ENCODE peak calls at places on chromosomes 6 and 20, in five cellular contexts. E is sigmoid colon, Y is GM12878, D is stomach, C is A549. Q is an unnamed sample.
A peak's percentile ranks its signal among the peaks of the same experiment; 100 is the strongest.

GRCh38 chr6:169075211-169075621 is 178.4 kb downstream of the THBS2 start:
- DNase-seq in C (no peak), D (peak; percentile 34), Y (no peak), E (peak; percentile 97), Q (no peak)

GRCh38 chr6:139973602-139974373 is 599.3 kb upstream of the CITED2 start:
- DNase-seq in Y (no peak), D (no peak), E (no peak), C (no peak), Q (no peak)

GRCh38 chr20:12660918-12661317 is 347.9 kb upstream of the SPTLC3 start:
- DNase-seq in Y (no peak), D (no peak), E (no peak), C (no peak), Q (no peak)

GRCh38 chr20:14449323-14449722 is 111.9 kb upstream of the FLRT3 start:
- DNase-seq in E (no peak), Y (no peak), C (no peak), D (no peak), Q (no peak)

GRCh38 chr6:96899019-96899418 is 1.3 kb upstream of the NDUFAF4 start:
- DNase-seq in C (peak; percentile 6), D (no peak), Y (no peak), E (no peak), Q (peak; percentile 25)

GRCh38 chr6:78832091-78832808 is 35.1 kb upstream of the IRAK1BP1 start:
- DNase-seq in E (no peak), D (no peak), C (no peak), Y (no peak), Q (no peak)

GRCh38 chr6:31399589-31400466 is 3.6 kb upstream of the MICA start:
- DNase-seq in D (peak; percentile 91), C (peak; percentile 76), Y (no peak), E (peak; percentile 97), Q (peak; percentile 94)

GRCh38 chr6:7467007-7467897 is 74.2 kb upstream of the DSP start:
- DNase-seq in D (peak; percentile 40), Y (no peak), C (no peak), E (no peak), Q (no peak)

GRCh38 chr6:50819906-50820589 is 1.4 kb downstream of the TFAP2B start:
- DNase-seq in Y (no peak), C (no peak), E (no peak), D (no peak), Q (no peak)

DNA sequence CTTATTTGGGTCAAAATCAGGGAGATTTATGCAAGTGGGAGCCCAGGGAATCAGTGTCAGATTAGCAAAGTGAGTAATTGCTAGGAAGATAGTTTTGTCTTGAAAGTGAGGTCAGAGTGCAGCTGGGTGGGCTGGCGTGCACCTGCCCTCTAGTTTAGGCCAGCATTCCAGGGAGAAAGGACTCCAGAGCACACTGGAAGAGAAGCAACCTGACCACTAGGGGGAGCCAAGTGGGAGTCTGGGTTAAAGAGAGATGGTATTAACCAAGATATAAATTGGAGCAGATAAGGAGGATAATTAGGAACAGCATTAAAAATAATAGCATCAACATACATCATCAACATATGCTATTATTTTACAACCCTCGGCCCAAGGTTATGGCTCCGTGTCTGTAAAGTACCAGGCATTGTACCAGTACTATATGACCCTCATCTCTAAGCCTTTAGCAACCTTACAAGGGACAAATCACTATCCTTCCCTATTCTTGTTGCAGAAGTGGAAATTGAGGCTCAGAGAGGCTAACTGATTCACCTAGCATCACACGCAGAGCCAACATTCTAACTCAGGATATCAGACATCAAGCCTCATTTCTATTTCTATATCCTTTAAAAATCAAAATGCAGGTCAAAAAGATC is 57.8 kb downstream of the SLC2A10 start:
- DNase-seq in E (no peak), D (peak; percentile 50), C (peak; percentile 65), Y (no peak), Q (no peak)
- TF ChIP-seq EP300 in E (no peak), D (no peak), C (no peak), Y (no peak), Q (no peak)

GRCh38 chr20:25247100-25247665 is 702 bp upstream of the PYGB start:
- DNase-seq in Y (no peak), D (peak; percentile 68), E (peak; percentile 83), C (peak; percentile 87), Q (peak; percentile 82)

GRCh38 chr20:25248501-25249172 is 752 bp downstream of the PYGB start:
- DNase-seq in Y (no peak), E (peak; percentile 74), D (peak; percentile 50), C (peak; percentile 50), Q (no peak)

GRCh38 chr20:25246182-25246943 is 1.5 kb upstream of the PYGB start:
- DNase-seq in C (no peak), E (no peak), Y (no peak), D (no peak), Q (no peak)

GRCh38 chr20:25249198-25249931 is 1.5 kb downstream of the PYGB start:
- DNase-seq in C (no peak), E (no peak), Y (no peak), D (no peak), Q (no peak)

GRCh38 chr20:25247666-25248500 is at the start of gene PYGB:
- DNase-seq in Y (peak; percentile 41), C (peak; percentile 94), D (peak; percentile 81), E (peak; percentile 87), Q (peak; percentile 79)
- TF ChIP-seq EP300 in Y (no peak), C (no peak), D (no peak), E (no peak), Q (no peak)

GRCh38 chr6:88481519-88481918 is 315.4 kb upstream of the CNR1 start:
- DNase-seq in E (no peak), C (no peak), D (no peak), Y (no peak), Q (no peak)
- TF ChIP-seq EP300 in E (no peak), C (no peak), D (no peak), Y (no peak), Q (no peak)

GRCh38 chr20:23920408-23920780 is 40.8 kb upstream of the CST5 start:
- DNase-seq in Y (no peak), E (no peak), C (no peak), D (no peak), Q (no peak)
- TF ChIP-seq EP300 in Y (no peak), E (no peak), C (no peak), D (no peak), Q (no peak)

GRCh38 chr6:134621858-134622257 is 303.9 kb upstream of the SGK1 start:
- DNase-seq in C (no peak), Y (no peak), D (peak; percentile 74), E (no peak), Q (peak; percentile 72)
- TF ChIP-seq EP300 in C (no peak), Y (no peak), D (no peak), E (no peak), Q (no peak)

DNA sequence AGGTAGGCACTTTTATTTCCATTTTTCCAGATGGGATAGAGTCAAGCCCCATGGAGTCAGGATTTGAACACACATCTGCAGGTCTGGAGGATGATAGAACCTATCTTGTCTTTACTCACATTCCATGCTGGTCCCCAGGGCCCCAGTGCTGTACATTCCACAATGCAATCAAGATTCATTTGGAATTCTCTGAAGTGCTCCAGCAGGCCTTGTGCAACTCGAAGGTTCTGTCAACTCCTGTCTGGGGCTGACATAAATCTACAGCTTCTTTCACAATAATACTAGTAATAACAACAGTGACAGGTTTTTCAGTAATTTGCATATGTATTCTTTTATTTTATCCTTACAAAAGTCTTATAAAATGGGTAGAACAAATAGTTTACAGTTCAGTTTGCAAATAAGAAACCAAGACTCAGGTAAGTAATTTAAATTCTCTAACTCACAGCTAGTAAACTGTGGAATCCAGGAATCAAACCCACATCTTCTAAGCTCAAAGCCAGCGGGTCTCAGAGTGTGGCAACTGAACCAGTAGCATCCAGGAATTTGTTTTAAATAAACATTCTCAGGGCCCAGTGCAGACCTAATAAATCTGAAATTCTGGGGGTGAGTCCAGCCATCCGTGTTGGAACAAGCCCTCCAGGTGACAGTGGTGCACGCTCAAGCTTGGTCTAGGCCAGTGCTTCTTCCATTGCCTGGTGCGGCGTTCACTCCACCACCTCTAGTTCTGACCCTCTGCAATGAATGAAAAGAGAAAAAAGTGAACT is 137.0 kb upstream of the TNFAIP3 start:
- DNase-seq in E (no peak), Y (no peak), D (no peak), C (no peak), Q (no peak)
- TF ChIP-seq EP300 in E (no peak), Y (no peak), D (no peak), C (no peak), Q (no peak)

Q was measured in upper lobe of left lung.